ENCODE peak calls at places on chromosome 20, in ten cellular contexts. C is cardiac fibroblast; P is NT2/D1; N is NCI-H345; M is heart right ventricle; S is DMS 273 treated with DMSO at 0.1 percent for 48 hours; F is D721Med; U is fibroblast of pulmonary artery; G is activated naive CD8-positive, alpha-beta T cell treated with anti-CD3 and anti-CD28 coated beads, Interleukin-2, amount 10 ng/mL, durations not matched to agents 7 days and 5 days; X is substantia nigra. O is an unnamed sample.

GRCh38 chr20:15071010-15071808 is 733.8 kb upstream of the FLRT3 start:
- DNase-seq in C (no peak), P (no peak), N (no peak), M (no peak), S (no peak), F (no peak), U (no peak), G (no peak), X (no peak), O (no peak)

GRCh38 chr20:63127700-63128364 is 88.1 kb downstream of the YTHDF1 start:
- DNase-seq in C (no peak), P (no peak), N (no peak), M (peak), S (no peak), F (no peak), U (no peak), G (no peak), X (no peak), O (no peak)

GRCh38 chr20:59363094-59363493 is 62.7 kb downstream of the EDN3 start:
- DNase-seq in C (no peak), P (no peak), N (no peak), M (no peak), S (no peak), F (no peak), U (no peak), G (no peak), X (no peak), O (no peak)

GRCh38 chr20:34558320-34559202 is at the start of gene MAP1LC3A:
- DNase-seq in C (peak), P (peak), N (peak), M (peak), S (peak), F (peak), U (peak), G (peak), X (peak), O (peak)

GRCh38 chr20:62244644-62245108 is 6.4 kb downstream of the OSBPL2 start:
- DNase-seq in C (no peak), P (no peak), N (peak), M (no peak), S (no peak), F (no peak), U (no peak), G (no peak), X (no peak), O (no peak)

GRCh38 chr20:53728359-53728758 is 134.7 kb upstream of the ZNF217 start:
- DNase-seq in C (no peak), P (no peak), N (no peak), M (no peak), S (no peak), F (no peak), U (no peak), G (no peak), X (no peak), O (no peak)

GRCh38 chr20:51586005-51586440 is 43.5 kb upstream of the NFATC2 start:
- DNase-seq in C (peak), P (no peak), N (no peak), M (no peak), S (no peak), F (no peak), U (peak), G (no peak), X (no peak), O (no peak)

GRCh38 chr20:13249118-13249859 is 28.2 kb downstream of the ISM1 start:
- DNase-seq in C (no peak), P (no peak), N (no peak), M (no peak), S (no peak), F (no peak), U (no peak), G (no peak), X (no peak), O (no peak)

GRCh38 chr20:10861619-10862018 is 187.8 kb upstream of the JAG1 start:
- DNase-seq in C (no peak), P (no peak), N (no peak), M (no peak), S (no peak), F (no peak), U (no peak), G (no peak), X (no peak), O (no peak)

GRCh38 chr20:57385940-57386339 is 5.3 kb upstream of the RBM38 start:
- DNase-seq in C (no peak), P (no peak), N (no peak), M (no peak), S (no peak), F (no peak), U (no peak), G (no peak), X (no peak), O (no peak)

GRCh38 chr20:32482251-32483220 is 102.6 kb downstream of the NOL4L start:
- DNase-seq in C (no peak), P (no peak), N (no peak), M (peak), S (no peak), F (peak), U (no peak), G (peak), X (no peak), O (no peak)

GRCh38 chr20:2538931-2539330 is 2.6 kb downstream of the TMC2 start:
- DNase-seq in C (no peak), P (no peak), N (no peak), M (no peak), S (no peak), F (no peak), U (no peak), G (no peak), X (no peak), O (no peak)

GRCh38 chr20:22227301-22227700 is 357.1 kb downstream of the FOXA2 start:
- DNase-seq in C (no peak), P (no peak), N (no peak), M (no peak), S (no peak), F (no peak), U (no peak), G (no peak), X (no peak), O (no peak)

GRCh38 chr20:46021361-46022359 is 7.4 kb upstream of the SLC12A5 start:
- DNase-seq in C (no peak), P (peak), N (peak), M (no peak), S (peak), F (peak), U (peak), G (peak), X (no peak), O (peak)

GRCh38 chr20:41586784-41587183 is 31.4 kb downstream of the CHD6 start:
- DNase-seq in C (no peak), P (no peak), N (no peak), M (no peak), S (no peak), F (no peak), U (no peak), G (no peak), X (no peak), O (no peak)

GRCh38 chr20:16262594-16262993 is 310.7 kb downstream of the KIF16B start:
- DNase-seq in C (no peak), P (no peak), N (no peak), M (no peak), S (no peak), F (no peak), U (no peak), G (no peak), X (no peak), O (no peak)

GRCh38 chr20:54668271-54669053 is 193.1 kb downstream of the DOK5 start:
- DNase-seq in C (peak), P (no peak), N (peak), M (no peak), S (no peak), F (no peak), U (peak), G (peak), X (no peak), O (no peak)

GRCh38 chr20:18857640-18858039 is 44.1 kb downstream of the SCP2D1 start:
- DNase-seq in C (peak), P (no peak), N (no peak), M (no peak), S (no peak), F (no peak), U (no peak), G (no peak), X (no peak), O (no peak)

GRCh38 chr20:62624325-62624690 is 18.0 kb upstream of the SLCO4A1 start:
- DNase-seq in C (no peak), P (no peak), N (no peak), M (no peak), S (no peak), F (no peak), U (no peak), G (peak), X (no peak), O (no peak)

GRCh38 chr20:48644286-48644828 is 183.4 kb downstream of the PREX1 start:
- DNase-seq in C (no peak), P (no peak), N (no peak), M (no peak), S (no peak), F (no peak), U (no peak), G (no peak), X (no peak), O (no peak)

GRCh38 chr20:1810926-1811620 is 84.1 kb upstream of the SIRPA start:
- DNase-seq in C (peak), P (peak), N (no peak), M (no peak), S (no peak), F (no peak), U (peak), G (no peak), X (peak), O (no peak)

GRCh38 chr20:39072653-39073052 is 110.5 kb downstream of the DHX35 start:
- DNase-seq in C (no peak), P (no peak), N (no peak), M (no peak), S (no peak), F (no peak), U (no peak), G (no peak), X (no peak), O (no peak)

GRCh38 chr20:18679020-18679419 is 91.2 kb downstream of the DTD1 start:
- DNase-seq in C (peak), P (no peak), N (peak), M (no peak), S (no peak), F (no peak), U (peak), G (no peak), X (no peak), O (peak)

GRCh38 chr20:48949304-48950170 is 28.0 kb downstream of the ARFGEF2 start:
- DNase-seq in C (no peak), P (no peak), N (no peak), M (no peak), S (no peak), F (no peak), U (no peak), G (no peak), X (no peak), O (no peak)

GRCh38 chr20:44805991-44806729 is 4.2 kb downstream of the RIMS4 start:
- DNase-seq in C (peak), P (no peak), N (no peak), M (no peak), S (peak), F (no peak), U (peak), G (no peak), X (peak), O (no peak)

GRCh38 chr20:22682381-22682780 is 98.0 kb upstream of the FOXA2 start:
- DNase-seq in C (no peak), P (no peak), N (no peak), M (no peak), S (no peak), F (no peak), U (no peak), G (no peak), X (no peak), O (no peak)

GRCh38 chr20:36549628-36549941 is 8.3 kb downstream of the MYL9 start:
- DNase-seq in C (no peak), P (no peak), N (no peak), M (no peak), S (no peak), F (no peak), U (no peak), G (no peak), X (no peak), O (no peak)

GRCh38 chr20:44702776-44703175 is 12.4 kb upstream of the CCN5 start:
- DNase-seq in C (peak), P (no peak), N (no peak), M (peak), S (peak), F (no peak), U (peak), G (no peak), X (peak), O (peak)

GRCh38 chr20:62683136-62683535 is 25.5 kb upstream of the NTSR1 start:
- DNase-seq in C (no peak), P (no peak), N (no peak), M (no peak), S (no peak), F (no peak), U (no peak), G (no peak), X (no peak), O (no peak)

O was measured in NCI-H2029.